ENCODE peak calls at places on chromosomes 11 and 22, in seven cellular contexts. Q is Peyer's patch, U is transverse colon, R is endothelial cell of umbilical vein, L is bronchial epithelial cell, F is heart left ventricle, Z is retinal pigment epithelial cell. J is an unnamed sample.
A peak's percentile ranks its signal among the peaks of the same experiment; 100 is the strongest.

GRCh38 chr22:22450343-22450839 is 58.2 kb downstream of the ZNF280B start:
- DNase-seq in R (no peak), Q (peak; percentile 81), L (no peak), U (peak; percentile 56), Z (no peak), F (peak; percentile 34), J (no peak)

GRCh38 chr22:38872831-38873248 is 824 bp upstream of the CBX6 start:
- DNase-seq in U (peak; percentile 41), L (no peak), Q (peak; percentile 62), R (peak; percentile 34), F (peak; percentile 83), Z (no peak), J (no peak)

GRCh38 chr11:119432484-119433368 is 9.8 kb upstream of the THY1 start:
- DNase-seq in L (peak; percentile 21), F (no peak), R (no peak), Z (no peak), U (no peak), Q (no peak), J (no peak)

GRCh38 chr11:128825050-128825806 is 41.9 kb downstream of the KCNJ1 start:
- DNase-seq in L (no peak), Z (no peak), Q (no peak), F (no peak), R (peak; percentile 44), U (no peak), J (no peak)

GRCh38 chr11:100562102-100562501 is 125.0 kb upstream of the ARHGAP42 start:
- DNase-seq in R (peak; percentile 93), Z (peak; percentile 81), F (no peak), U (no peak), L (peak; percentile 88), Q (no peak), J (no peak)

GRCh38 chr11:113895367-113896155 is 9.0 kb upstream of the HTR3B start:
- DNase-seq in F (no peak), L (no peak), Q (peak; percentile 8), U (no peak), R (no peak), Z (no peak), J (no peak)

GRCh38 chr22:22933807-22934542 is 46.4 kb downstream of the IGLL5 start:
- DNase-seq in R (no peak), Z (no peak), U (no peak), F (no peak), Q (no peak), L (no peak), J (no peak)

GRCh38 chr11:69928124-69928523 is 108.9 kb upstream of the FGF3 start:
- DNase-seq in Q (no peak), F (peak; percentile 18), U (no peak), R (no peak), L (no peak), Z (no peak), J (no peak)

GRCh38 chr11:5691963-5692358 is 2.4 kb downstream of the TRIM22 start:
- DNase-seq in Q (no peak), L (no peak), U (no peak), R (no peak), F (no peak), Z (no peak), J (no peak)

GRCh38 chr11:6988506-6988905 is 31.6 kb downstream of the ZNF214 start:
- DNase-seq in R (no peak), Z (no peak), L (no peak), U (no peak), F (no peak), Q (no peak), J (no peak)

GRCh38 chr11:118046051-118046963 is 30.6 kb upstream of the TMPRSS4 start:
- DNase-seq in Z (no peak), F (no peak), L (peak; percentile 27), R (no peak), U (no peak), Q (peak; percentile 48), J (no peak)

GRCh38 chr11:7612661-7613393 is 60.5 kb downstream of the CYB5R2 start:
- DNase-seq in U (no peak), Q (no peak), F (no peak), R (peak; percentile 51), Z (peak; percentile 100), L (peak; percentile 70), J (no peak)

GRCh38 chr11:110908401-110909106 is 196.3 kb upstream of the ARHGAP20 start:
- DNase-seq in Q (no peak), F (no peak), L (peak; percentile 97), U (no peak), R (no peak), Z (peak; percentile 98), J (peak; percentile 31)

GRCh38 chr22:50602338-50602700 is 1.7 kb downstream of the MAPK8IP2 start:
- DNase-seq in L (no peak), R (no peak), U (no peak), Z (no peak), F (no peak), Q (no peak), J (no peak)

GRCh38 chr22:38412435-38413084 is 42.4 kb downstream of the KCNJ4 start:
- DNase-seq in U (no peak), F (no peak), Q (peak; percentile 57), R (no peak), L (no peak), Z (no peak), J (no peak)

GRCh38 chr11:35277827-35278226 is 138.9 kb downstream of the CD44 start:
- DNase-seq in L (no peak), Z (no peak), F (no peak), R (no peak), Q (no peak), U (no peak), J (no peak)

GRCh38 chr11:66996609-66997273 is 21.6 kb downstream of the C11orf86 start:
- DNase-seq in R (no peak), Z (no peak), U (no peak), F (no peak), Q (no peak), L (no peak), J (peak; percentile 38)

GRCh38 chr11:113331436-113331835 is 17.1 kb downstream of the TTC12 start:
- DNase-seq in F (no peak), U (no peak), Z (no peak), R (no peak), L (no peak), Q (no peak), J (no peak)

GRCh38 chr22:32800158-32800557 is 1.3 kb upstream of the TIMP3 start:
- DNase-seq in F (peak; percentile 54), Q (no peak), R (no peak), U (no peak), L (no peak), Z (no peak), J (no peak)

GRCh38 chr11:74008373-74009229 is at the start of gene UCP3:
- DNase-seq in R (no peak), U (no peak), Q (peak; percentile 40), F (no peak), L (no peak), Z (no peak), J (no peak)

GRCh38 chr11:96185220-96185768 is 157.7 kb downstream of the MAML2 start:
- DNase-seq in Z (no peak), U (no peak), Q (peak; percentile 52), R (peak; percentile 42), L (no peak), F (no peak), J (no peak)

GRCh38 chr22:19291218-19291579 is 320 bp downstream of the CLTCL1 start:
- DNase-seq in F (peak; percentile 46), Q (peak; percentile 53), Z (no peak), R (no peak), U (peak; percentile 40), L (peak; percentile 4), J (no peak)
- TF ChIP-seq CTCF in F (no peak), Q (no peak), Z (peak; percentile 6), R (no peak), U (no peak), L (no peak), J (no peak)

GRCh38 chr11:19519344-19519743 is 193.3 kb upstream of the NAV2 start:
- DNase-seq in Q (no peak), R (no peak), L (no peak), F (no peak), U (no peak), Z (no peak), J (no peak)
- H3K4me3 ChIP-seq in Q (no peak overlapping the region), R (no peak overlapping the region), L (no peak overlapping the region), F (no peak overlapping the region), U (no peak overlapping the region), Z (no peak overlapping the region), J (no peak overlapping the region)

GRCh38 chr11:92180226-92180625 is 44.4 kb upstream of the FAT3 start:
- DNase-seq in Z (no peak), Q (no peak), F (no peak), R (no peak), L (no peak), U (no peak), J (no peak)
- TF ChIP-seq CTCF in Z (no peak), Q (no peak), F (no peak), R (no peak), L (no peak), U (no peak), J (no peak)

DNA sequence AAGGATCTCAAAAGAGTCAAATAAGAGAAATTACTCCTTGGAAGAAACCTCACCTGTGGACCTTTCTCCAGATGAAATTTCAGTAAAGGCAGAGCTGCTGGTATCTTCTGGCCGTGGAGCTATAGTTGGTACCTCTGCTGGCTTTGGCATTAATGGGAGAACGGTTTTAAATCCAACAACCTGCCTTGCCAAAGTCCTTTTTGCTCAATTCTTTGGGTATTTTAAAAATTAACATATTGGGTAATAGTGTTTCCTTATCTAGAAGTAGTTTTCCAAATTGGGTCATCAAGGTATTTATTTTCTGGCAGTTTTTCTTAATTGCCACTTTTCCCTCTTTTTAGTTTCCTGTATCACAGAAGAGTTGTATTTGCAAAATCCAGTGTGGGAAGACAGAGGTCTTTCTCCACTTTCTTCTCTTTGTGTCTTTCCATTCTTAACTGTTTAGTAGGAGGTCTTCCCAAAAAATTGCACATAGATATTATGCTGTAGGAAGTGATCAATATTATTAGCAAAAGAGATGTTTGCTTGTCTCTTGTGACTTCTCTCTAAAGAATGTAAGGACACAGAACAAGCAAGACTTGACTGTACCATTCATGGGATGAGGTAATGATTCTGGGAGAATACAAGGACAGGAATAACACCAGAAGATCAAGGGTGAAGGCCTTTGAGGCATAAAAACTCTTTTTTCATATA is at the start of gene SAA4:
- DNase-seq in Z (no peak), U (no peak), R (no peak), Q (no peak), F (no peak), L (peak; percentile 52), J (no peak)
- H3K4me3 ChIP-seq in Z (no peak within 1 kb of the TSS), U (no peak within 1 kb of the TSS), R (no peak within 1 kb of the TSS), Q (peak within 1 kb of the TSS; percentile 21), F (no peak within 1 kb of the TSS), L (no peak within 1 kb of the TSS), J (no peak within 1 kb of the TSS)